ENCODE peak calls at places on chromosomes 13 and 19, in six cellular contexts. Q, U, B, O, S and V are unnamed samples.

GRCh38 chr19:6779204-6779603 is 6.7 kb downstream of the VAV1 start:
- DNase-seq in Q (no peak), U (no peak), B (no peak), O (no peak), S (no peak), V (no peak)

GRCh38 chr19:11204943-11205349 is 7.6 kb upstream of the KANK2 start:
- DNase-seq in Q (no peak), U (peak; percentile 60), B (no peak), O (no peak), S (no peak), V (peak; percentile 63)

GRCh38 chr13:113322043-113322461 is 25.0 kb downstream of the LAMP1 start:
- DNase-seq in Q (no peak), U (no peak), B (no peak), O (no peak), S (no peak), V (no peak)

GRCh38 chr19:4109626-4109945 is 14.3 kb downstream of the MAP2K2 start:
- DNase-seq in Q (no peak), U (no peak), B (no peak), O (no peak), S (no peak), V (no peak)

GRCh38 chr19:38134538-38135149 is 89.4 kb downstream of the DPF1 start:
- DNase-seq in Q (no peak), U (no peak), B (peak; percentile 48), O (peak; percentile 57), S (no peak), V (peak; percentile 37)

GRCh38 chr13:41054212-41054877 is 7.0 kb upstream of the WBP4 start:
- DNase-seq in Q (no peak), U (no peak), B (peak; percentile 12), O (peak; percentile 71), S (no peak), V (no peak)

GRCh38 chr19:19057317-19057716 is 6.5 kb upstream of the SLC25A42 start:
- DNase-seq in Q (no peak), U (no peak), B (no peak), O (no peak), S (no peak), V (no peak)

GRCh38 chr19:42132030-42132628 is at the start of gene POU2F2:
- DNase-seq in Q (peak; percentile 66), U (no peak), B (no peak), O (no peak), S (no peak), V (peak; percentile 44)

GRCh38 chr19:8367327-8368001 is 3.5 kb downstream of the ANGPTL4 start:
- DNase-seq in Q (no peak), U (peak; percentile 93), B (peak; percentile 67), O (peak; percentile 94), S (no peak), V (peak; percentile 94)

GRCh38 chr19:5995606-5996005 is 17.7 kb upstream of the RANBP3 start:
- DNase-seq in Q (no peak), U (no peak), B (no peak), O (no peak), S (no peak), V (no peak)

GRCh38 chr19:7823902-7824301 is 6.1 kb upstream of the EVI5L start:
- DNase-seq in Q (no peak), U (no peak), B (no peak), O (no peak), S (no peak), V (no peak)

GRCh38 chr13:37869756-37870488 is at the start of gene TRPC4:
- DNase-seq in Q (no peak), U (peak; percentile 44), B (peak; percentile 65), O (peak; percentile 41), S (no peak), V (peak; percentile 33)

GRCh38 chr13:85610024-85610423 is 189.2 kb downstream of the SLITRK6 start:
- DNase-seq in Q (no peak), U (no peak), B (no peak), O (no peak), S (no peak), V (no peak)

GRCh38 chr13:113857531-113858195 is 6.2 kb downstream of the GAS6 start:
- DNase-seq in Q (no peak), U (peak; percentile 9), B (no peak), O (no peak), S (no peak), V (no peak)

GRCh38 chr19:1734328-1734966 is 18.9 kb upstream of the ONECUT3 start:
- DNase-seq in Q (no peak), U (no peak), B (no peak), O (no peak), S (no peak), V (no peak)

GRCh38 chr19:1189419-1189818 is 15.4 kb upstream of the SBNO2 start:
- DNase-seq in Q (no peak), U (no peak), B (no peak), O (no peak), S (no peak), V (no peak)

GRCh38 chr13:38850868-38851626 is 139.6 kb downstream of the STOML3 start:
- DNase-seq in Q (no peak), U (no peak), B (no peak), O (no peak), S (no peak), V (no peak)